ENCODE peak calls at places on chromosomes 3 and 15, in seven cellular contexts. I is glomerular endothelial cell, Q is astrocyte of the cerebellum, Z is choroid plexus epithelial cell, A is GM04504, O is NCI-H774, Y is T47D. K is an unnamed sample.

GRCh38 chr3:185161761-185162160 is 8.9 kb upstream of the C3orf70 start:
- DNase-seq in Q (no peak), Y (no peak), O (no peak), A (no peak), I (no peak), Z (no peak), K (no peak)

GRCh38 chr15:25416693-25417092 is 22.1 kb downstream of the UBE3A start:
- DNase-seq in Z (no peak), I (no peak), A (no peak), O (no peak), Q (no peak), Y (no peak), K (no peak)

GRCh38 chr3:70861234-70861633 is 548.8 kb upstream of the MDFIC2 start:
- DNase-seq in I (no peak), Q (no peak), O (no peak), Y (no peak), A (peak), Z (peak), K (no peak)

GRCh38 chr3:131948806-131949205 is 86.0 kb downstream of the CPNE4 start:
- DNase-seq in Z (no peak), Y (no peak), I (no peak), A (no peak), Q (no peak), O (no peak), K (no peak)

GRCh38 chr15:93730724-93731123 is 500.6 kb upstream of the MCTP2 start:
- DNase-seq in O (no peak), A (no peak), Y (no peak), Z (no peak), I (no peak), Q (no peak), K (no peak)

GRCh38 chr3:66405701-66406091 is 95.1 kb downstream of the LRIG1 start:
- DNase-seq in Y (no peak), I (no peak), Q (peak), A (peak), Z (peak), O (no peak), K (no peak)

GRCh38 chr15:90789496-90789895 is 72.3 kb downstream of the BLM start:
- DNase-seq in Y (no peak), O (no peak), A (no peak), Z (no peak), I (no peak), Q (no peak), K (no peak)

GRCh38 chr3:15513121-15513520 is 8.4 kb downstream of the COLQ start:
- DNase-seq in Y (no peak), Q (no peak), A (no peak), I (no peak), O (no peak), Z (no peak), K (no peak)

GRCh38 chr3:171028025-171028778 is 1.7 kb upstream of the SLC2A2 start:
- DNase-seq in Y (no peak), A (peak), O (no peak), Q (peak), Z (peak), I (no peak), K (peak)

GRCh38 chr15:59266015-59266414 is 59.4 kb downstream of the LDHAL6B start:
- DNase-seq in Q (no peak), A (no peak), Y (no peak), I (no peak), O (no peak), Z (no peak), K (no peak)

GRCh38 chr3:48441940-48442339 is 1.9 kb downstream of the TMA7 start:
- DNase-seq in A (no peak), Z (no peak), Q (no peak), Y (no peak), O (no peak), I (no peak), K (no peak)

GRCh38 chr3:125602752-125603649 is 7.7 kb upstream of the OSBPL11 start:
- DNase-seq in Z (peak), Q (peak), Y (no peak), I (peak), O (no peak), A (no peak), K (no peak)

GRCh38 chr3:134197681-134198261 is 52.9 kb downstream of the RYK start:
- DNase-seq in I (no peak), Y (peak), Q (peak), Z (peak), O (no peak), A (peak), K (peak)

GRCh38 chr3:34582054-34582453 is 783.6 kb downstream of the PDCD6IP start:
- DNase-seq in A (no peak), O (no peak), Q (no peak), I (no peak), Y (no peak), Z (peak), K (no peak)

GRCh38 chr3:49093853-49094767 is at the start of gene QRICH1:
- DNase-seq in Y (peak), A (peak), Q (peak), Z (peak), O (peak), I (peak), K (peak)

GRCh38 chr15:77039217-77039533 is 31.7 kb downstream of the TSPAN3 start:
- DNase-seq in Q (no peak), Y (no peak), I (no peak), A (no peak), O (no peak), Z (no peak), K (no peak)